ENCODE peak calls at places on chromosomes 12 and 14, in seven cellular contexts. C is GM13977, E is endothelial cell, Q is right lobe of liver, A is epithelial cell of esophagus, P is WTC11, W is mesothelial cell of epicardium. Z is an unnamed sample.
A peak's percentile ranks its signal among the peaks of the same experiment; 100 is the strongest.

GRCh38 chr14:55752580-55753365 is 172.8 kb downstream of the KTN1 start:
- DNase-seq in A (peak; percentile 89), C (no peak), Q (no peak), W (no peak), P (peak; percentile 25), E (no peak), Z (no peak)

GRCh38 chr14:103204852-103205540 is 81.7 kb downstream of the TNFAIP2 start:
- DNase-seq in C (no peak), Q (no peak), E (no peak), W (no peak), P (no peak), A (peak; percentile 29), Z (no peak)

GRCh38 chr12:58540480-58541299 is 379.6 kb downstream of the LRIG3 start:
- DNase-seq in P (peak; percentile 84), Q (peak; percentile 62), A (peak; percentile 82), E (peak; percentile 75), C (no peak), W (peak; percentile 30), Z (peak; percentile 84)

GRCh38 chr14:61750708-61751474 is 11.3 kb upstream of the SNAPC1 start:
- DNase-seq in A (peak; percentile 94), E (peak; percentile 69), Q (peak; percentile 78), C (peak; percentile 88), P (peak; percentile 86), W (no peak), Z (no peak)

GRCh38 chr14:81450100-81450531 is 50.0 kb upstream of the STON2 start:
- DNase-seq in W (no peak), C (no peak), Q (no peak), P (peak; percentile 26), A (no peak), E (no peak), Z (peak; percentile 88)

GRCh38 chr12:116266631-116267349 is 10.7 kb downstream of the MED13L start:
- DNase-seq in E (no peak), C (no peak), W (no peak), P (no peak), A (peak; percentile 54), Q (no peak), Z (no peak)

GRCh38 chr12:12319501-12320322 is 30.3 kb downstream of the MANSC1 start:
- DNase-seq in Q (no peak), C (no peak), W (no peak), P (no peak), E (no peak), A (no peak), Z (no peak)

GRCh38 chr14:94129758-94130414 is 482 bp upstream of the IFI27L2 start:
- DNase-seq in W (no peak), P (no peak), C (peak; percentile 36), E (no peak), Q (no peak), A (peak; percentile 77), Z (peak; percentile 48)

GRCh38 chr12:123614110-123614509 is 12.2 kb downstream of the DDX55 start:
- DNase-seq in P (no peak), E (no peak), Q (no peak), W (no peak), A (no peak), C (no peak), Z (no peak)

GRCh38 chr14:49892301-49892635 is 614 bp upstream of the ARF6 start:
- DNase-seq in C (peak; percentile 66), Q (peak; percentile 65), W (no peak), E (no peak), P (no peak), A (peak; percentile 72), Z (no peak)

GRCh38 chr14:50855558-50855957 is 16.3 kb upstream of the ABHD12B start:
- DNase-seq in W (no peak), P (no peak), A (no peak), Q (no peak), E (no peak), C (no peak), Z (no peak)

GRCh38 chr12:14171111-14171510 is 189.7 kb upstream of the GRIN2B start:
- DNase-seq in E (no peak), P (no peak), A (no peak), Q (no peak), W (no peak), C (peak; percentile 60), Z (no peak)

GRCh38 chr12:50040657-50041056 is 15.4 kb upstream of the RACGAP1 start:
- DNase-seq in A (no peak), W (no peak), P (no peak), E (no peak), Q (no peak), C (no peak), Z (no peak)

GRCh38 chr12:94437303-94437702 is 22.4 kb downstream of the CEP83 start:
- DNase-seq in Q (no peak), C (no peak), W (no peak), A (no peak), E (no peak), P (no peak), Z (no peak)

GRCh38 chr14:68771631-68772030 is 21.2 kb downstream of the ZFP36L1 start:
- DNase-seq in E (peak; percentile 80), W (no peak), Q (peak; percentile 47), A (no peak), P (no peak), C (no peak), Z (no peak)

GRCh38 chr14:69553221-69553620 is 21.4 kb downstream of the CCDC177 start:
- DNase-seq in W (no peak), E (no peak), Q (no peak), A (peak; percentile 92), P (no peak), C (no peak), Z (no peak)

GRCh38 chr12:113853491-113853890 is 112.6 kb downstream of the RBM19 start:
- DNase-seq in P (no peak), W (no peak), Q (no peak), E (no peak), C (no peak), A (no peak), Z (no peak)

GRCh38 chr12:59044791-59045190 is 124.5 kb upstream of the LRIG3 start:
- DNase-seq in Q (no peak), E (no peak), C (no peak), W (no peak), P (no peak), A (no peak), Z (no peak)

GRCh38 chr14:20143911-20144310 is 5.3 kb downstream of the OR4N5 start:
- DNase-seq in W (no peak), A (no peak), Q (no peak), C (no peak), P (no peak), E (no peak), Z (peak; percentile 6)
- TF ChIP-seq CTCF in W (no peak), A (no peak), Q (no peak), C (no peak), P (no peak), E (no peak), Z (peak; percentile 38)

GRCh38 chr12:1007276-1007675 is 16.3 kb downstream of the ERC1 start:
- DNase-seq in W (no peak), E (no peak), P (no peak), Q (no peak), C (no peak), A (no peak), Z (no peak)

GRCh38 chr12:1001507-1001906 is 10.5 kb downstream of the ERC1 start:
- DNase-seq in E (no peak), C (no peak), W (no peak), Q (no peak), A (no peak), P (no peak), Z (no peak)

GRCh38 chr12:1007994-1008393 is 17.0 kb downstream of the ERC1 start:
- DNase-seq in C (no peak), Q (no peak), E (no peak), A (no peak), W (no peak), P (no peak), Z (no peak)

GRCh38 chr12:1006255-1006654 is 15.2 kb downstream of the ERC1 start:
- DNase-seq in W (no peak), Q (no peak), A (peak; percentile 53), P (no peak), C (no peak), E (no peak), Z (no peak)

GRCh38 chr12:1003600-1004271 is 12.7 kb downstream of the ERC1 start:
- DNase-seq in A (no peak), W (no peak), Q (no peak), P (no peak), C (no peak), E (no peak), Z (no peak)
- TF ChIP-seq CTCF in A (no peak), W (no peak), Q (no peak), P (no peak), C (no peak), E (no peak), Z (no peak)

DNA sequence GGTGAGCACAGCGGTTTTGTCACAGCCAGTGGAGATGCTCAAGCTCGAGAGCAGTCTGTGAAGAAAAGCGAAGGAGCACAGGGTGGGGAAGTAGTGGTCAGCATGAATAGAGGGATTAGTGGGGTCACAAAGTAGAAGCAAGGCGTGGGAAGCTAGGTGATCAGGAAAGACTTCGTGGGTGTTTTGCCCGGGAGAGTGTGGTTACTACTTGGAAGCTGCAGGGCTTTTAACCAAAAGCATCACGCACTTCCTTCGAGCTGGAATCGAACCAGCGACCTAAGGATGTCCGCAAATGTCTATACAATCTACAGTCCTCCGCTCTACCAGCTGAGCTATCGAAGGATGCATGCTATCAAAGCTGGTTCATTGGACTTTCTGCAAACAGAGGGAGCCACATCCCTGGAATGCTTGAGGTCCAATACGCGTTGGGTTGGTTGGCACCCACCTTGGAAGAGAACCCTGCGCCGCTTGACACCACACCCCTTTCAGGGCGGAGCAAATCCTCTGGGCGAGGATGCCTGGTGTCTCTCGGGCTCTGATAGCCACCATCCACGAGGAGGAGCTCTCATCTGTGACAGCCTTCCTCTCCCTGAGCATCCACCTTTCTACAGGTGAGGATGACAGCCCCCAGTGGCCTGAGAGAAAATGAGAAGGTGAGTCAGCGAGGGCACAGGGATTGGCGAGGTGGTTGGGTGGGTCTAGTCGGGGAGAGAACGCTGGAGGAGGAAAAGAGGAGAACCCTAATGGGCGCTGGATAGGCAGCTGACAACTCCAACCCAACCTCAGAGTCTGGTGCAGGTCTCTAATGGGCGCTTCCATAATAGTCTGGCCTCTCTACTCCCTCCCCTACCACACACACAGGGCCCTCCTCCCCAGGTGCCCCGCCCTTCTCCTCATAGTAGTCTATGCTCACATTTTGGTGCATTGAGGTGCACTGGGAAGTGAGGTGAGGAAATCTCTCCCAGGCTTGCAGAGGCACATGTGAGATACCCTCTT is 16.0 kb upstream of the OR6S1 start:
- DNase-seq in E (peak; percentile 19), C (no peak), W (no peak), A (peak; percentile 85), Q (no peak), P (peak; percentile 90), Z (no peak)
- TF ChIP-seq CTCF in E (no peak), C (peak; percentile 31), W (no peak), A (peak; percentile 43), Q (peak; percentile 4), P (peak; percentile 14), Z (no peak)

GRCh38 chr12:52442600-52443061 is 8.5 kb upstream of the KRT75 start:
- DNase-seq in W (no peak), P (peak; percentile 60), E (no peak), Q (no peak), A (peak; percentile 95), C (no peak), Z (no peak)
- TF ChIP-seq CTCF in W (no peak), P (no peak), E (no peak), Q (no peak), A (no peak), C (no peak), Z (no peak)

GRCh38 chr12:109504068-109504467 is 26.6 kb downstream of the UBE3B start:
- DNase-seq in P (no peak), E (no peak), Q (no peak), C (no peak), A (no peak), W (no peak), Z (no peak)
- TF ChIP-seq CTCF in P (no peak), E (no peak), Q (no peak), C (no peak), A (no peak), W (no peak), Z (no peak)